ENCODE peak calls at places on chromosomes 5 and 9, in seven cellular contexts. B is MCF 10A, Z is GM06990, K is kidney epithelial cell, I is fibroblast of pulmonary artery, J is HL-60, O is uterus. Q is an unnamed sample.

GRCh38 chr5:38532165-38532669 is 24.2 kb downstream of the LIFR start:
- DNase-seq in B (no peak), Z (no peak), K (no peak), I (no peak), J (no peak), O (no peak), Q (no peak)

GRCh38 chr9:92988215-92988731 is 41.0 kb downstream of the FGD3 start:
- DNase-seq in B (peak), Z (no peak), K (no peak), I (no peak), J (no peak), O (no peak), Q (no peak)

GRCh38 chr5:54619732-54620582 is 102.4 kb downstream of the SNX18 start:
- DNase-seq in B (no peak), Z (no peak), K (no peak), I (no peak), J (peak), O (no peak), Q (no peak)

GRCh38 chr9:137740311-137740710 is 121.5 kb downstream of the EHMT1 start:
- DNase-seq in B (no peak), Z (no peak), K (no peak), I (peak), J (no peak), O (peak), Q (no peak)

GRCh38 chr9:85523202-85523601 is 218.6 kb downstream of the AGTPBP1 start:
- DNase-seq in B (no peak), Z (no peak), K (no peak), I (no peak), J (no peak), O (no peak), Q (no peak)

GRCh38 chr5:53936481-53937352 is 373.7 kb downstream of the ARL15 start:
- DNase-seq in B (no peak), Z (no peak), K (no peak), I (peak), J (no peak), O (peak), Q (no peak)

GRCh38 chr5:117131876-117132275 is 557.3 kb upstream of the SEMA6A start:
- DNase-seq in B (peak), Z (no peak), K (no peak), I (no peak), J (no peak), O (no peak), Q (no peak)

GRCh38 chr5:52577546-52577945 is 210.2 kb upstream of the ITGA1 start:
- DNase-seq in B (no peak), Z (no peak), K (no peak), I (no peak), J (no peak), O (no peak), Q (no peak)

GRCh38 chr9:4339357-4339756 is 39.5 kb upstream of the GLIS3 start:
- DNase-seq in B (peak), Z (peak), K (peak), I (peak), J (peak), O (peak), Q (peak)

GRCh38 chr5:52981507-52981906 is 7.6 kb upstream of the ITGA2 start:
- DNase-seq in B (no peak), Z (no peak), K (no peak), I (no peak), J (no peak), O (no peak), Q (no peak)

GRCh38 chr5:151742870-151743294 is 15.5 kb downstream of the ATOX1 start:
- DNase-seq in B (peak), Z (no peak), K (no peak), I (peak), J (no peak), O (peak), Q (no peak)

GRCh38 chr5:173739741-173740140 is 123.3 kb upstream of the BOD1 start:
- DNase-seq in B (no peak), Z (no peak), K (no peak), I (no peak), J (no peak), O (no peak), Q (no peak)

GRCh38 chr9:135060461-135061116 is 26.9 kb upstream of the OLFM1 start:
- DNase-seq in B (no peak), Z (no peak), K (no peak), I (no peak), J (no peak), O (no peak), Q (no peak)

GRCh38 chr5:54083851-54084250 is 226.5 kb downstream of the ARL15 start:
- DNase-seq in B (no peak), Z (no peak), K (no peak), I (no peak), J (no peak), O (no peak), Q (no peak)

GRCh38 chr5:176740131-176740701 is 70.1 kb upstream of the UNC5A start:
- DNase-seq in B (no peak), Z (no peak), K (no peak), I (no peak), J (no peak), O (no peak), Q (no peak)

GRCh38 chr5:179549973-179550510 is 312 bp upstream of the RUFY1 start:
- DNase-seq in B (no peak), Z (peak), K (no peak), I (no peak), J (peak), O (no peak), Q (no peak)

GRCh38 chr5:180815241-180816031 is 12.8 kb upstream of the MGAT1 start:
- DNase-seq in B (no peak), Z (no peak), K (no peak), I (no peak), J (no peak), O (no peak), Q (no peak)

GRCh38 chr9:31588756-31589155 is 795.7 kb upstream of the ACO1 start:
- DNase-seq in B (no peak), Z (no peak), K (no peak), I (no peak), J (no peak), O (no peak), Q (no peak)

GRCh38 chr9:109253637-109254284 is 67.1 kb downstream of the EPB41L4B start:
- DNase-seq in B (peak), Z (no peak), K (peak), I (peak), J (no peak), O (no peak), Q (no peak)
- TF ChIP-seq CTCF in B (no peak), Z (no peak), K (no peak), I (no peak), J (no peak), O (no peak), Q (no peak)

GRCh38 chr5:127739807-127740384 is 36.7 kb downstream of the CCDC192 start:
- DNase-seq in B (no peak), Z (no peak), K (no peak), I (no peak), J (no peak), O (no peak), Q (no peak)
- TF ChIP-seq CTCF in B (no peak), Z (no peak), K (no peak), I (no peak), J (no peak), O (no peak), Q (no peak)

DNA sequence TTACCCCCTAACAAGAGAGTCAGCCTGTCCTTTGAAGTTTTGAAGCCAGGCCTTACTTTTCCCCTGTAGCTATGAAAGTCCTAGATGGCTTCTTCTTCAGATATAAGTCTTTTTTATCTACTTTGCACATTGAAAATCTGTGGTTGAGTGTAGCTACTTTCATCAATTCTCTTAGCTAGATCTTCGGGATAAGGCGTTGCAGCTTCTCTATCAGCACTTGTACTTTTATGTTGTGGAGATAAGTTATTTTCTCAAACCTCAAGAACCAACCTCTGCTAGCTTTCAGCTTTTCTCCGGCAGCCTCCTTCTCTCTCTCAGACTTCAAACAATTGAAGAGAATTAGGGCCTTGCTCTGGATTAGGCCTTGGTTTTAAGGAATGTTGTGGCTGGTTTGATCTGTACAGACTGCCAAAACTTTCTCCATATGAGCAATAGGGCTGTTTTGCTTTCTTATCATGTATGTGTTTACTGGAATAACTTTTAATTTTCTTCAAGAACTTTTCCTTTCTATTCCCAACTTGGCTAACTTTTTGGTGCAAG is 21.7 kb downstream of the CATSPER3 start:
- DNase-seq in B (no peak), Z (no peak), K (no peak), I (peak), J (no peak), O (no peak), Q (no peak)
- TF ChIP-seq CTCF in B (no peak), Z (no peak), K (no peak), I (no peak), J (no peak), O (no peak), Q (no peak)

GRCh38 chr9:14441976-14442651 is 128.2 kb upstream of the NFIB start:
- DNase-seq in B (peak), Z (no peak), K (no peak), I (peak), J (no peak), O (no peak), Q (no peak)
- TF ChIP-seq CTCF in B (peak), Z (peak), K (peak), I (peak), J (no peak), O (no peak), Q (peak)

DNA sequence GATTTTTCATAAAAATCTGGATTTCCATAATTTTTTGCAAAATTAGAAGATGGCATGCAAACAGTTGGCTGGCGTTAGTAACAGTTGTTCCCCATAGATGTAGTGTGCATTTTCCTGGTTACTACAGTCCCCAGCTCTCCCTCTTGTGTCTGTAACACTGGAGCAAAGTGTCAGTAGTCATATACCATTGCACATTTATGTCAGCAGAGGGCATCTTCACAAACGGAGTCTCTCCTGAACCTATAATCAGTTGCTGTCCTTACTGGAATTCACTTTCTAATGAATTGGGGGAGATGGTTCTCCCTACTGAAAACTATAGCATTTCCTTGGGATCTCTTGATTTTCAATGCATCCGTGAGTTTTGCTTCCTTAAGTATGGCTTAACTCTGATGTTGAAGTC is 44.7 kb upstream of the DMAC1 start:
- DNase-seq in B (peak), Z (no peak), K (no peak), I (peak), J (peak), O (no peak), Q (no peak)
- TF ChIP-seq CTCF in B (peak), Z (peak), K (peak), I (peak), J (peak), O (no peak), Q (peak)

DNA sequence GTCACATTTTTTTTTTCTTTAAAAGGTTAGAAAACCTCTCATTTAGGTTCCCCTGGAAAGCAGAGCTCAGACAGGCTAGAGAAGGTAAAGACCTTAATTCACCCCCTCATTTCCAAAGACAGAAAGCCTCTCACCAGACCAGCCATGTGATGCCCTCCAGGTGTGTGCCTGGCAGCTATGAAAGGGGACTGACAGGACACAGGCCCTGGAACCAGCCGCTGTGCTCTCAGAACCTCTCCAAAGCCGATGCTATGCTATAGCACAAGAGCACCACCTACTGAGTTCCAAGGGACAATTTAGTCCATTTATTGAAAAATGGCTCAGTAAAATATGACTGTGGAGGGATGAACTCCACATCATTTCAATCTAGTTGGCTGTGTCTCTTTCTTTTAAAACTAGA is 48.8 kb downstream of the FANCC start:
- DNase-seq in B (peak), Z (no peak), K (no peak), I (peak), J (no peak), O (no peak), Q (peak)
- TF ChIP-seq CTCF in B (no peak), Z (peak), K (peak), I (peak), J (no peak), O (no peak), Q (peak)

GRCh38 chr9:125415583-125416443 is 154.2 kb downstream of the GAPVD1 start:
- DNase-seq in B (no peak), Z (no peak), K (no peak), I (no peak), J (no peak), O (no peak), Q (no peak)
- TF ChIP-seq CTCF in B (no peak), Z (no peak), K (no peak), I (no peak), J (no peak), O (no peak), Q (no peak)

GRCh38 chr5:58459860-58460726 is at the start of gene PLK2:
- DNase-seq in B (peak), Z (peak), K (no peak), I (peak), J (peak), O (peak), Q (peak)
- TF ChIP-seq CTCF in B (peak), Z (peak), K (peak), I (peak), J (no peak), O (peak), Q (peak)